ENCODE peak calls at places on chromosome 21, in six cellular contexts. One of them, this sample, is unnamed.

GRCh38 chr21:22885614-22886013 is 1887.4 kb downstream of the NCAM2 start:
- DNase-seq in adrenal gland: no peak
- DNase-seq in GM12891: no peak
- DNase-seq in lower leg skin: no peak
- DNase-seq in prostate gland: no peak
- DNase-seq in body of pancreas: no peak
- DNase-seq in this sample: no peak

GRCh38 chr21:27475363-27475955 is 508.6 kb upstream of the ADAMTS5 start:
- DNase-seq in adrenal gland: no peak
- DNase-seq in prostate gland: no peak
- DNase-seq in lower leg skin: no peak
- DNase-seq in GM12891: no peak
- DNase-seq in body of pancreas: no peak
- DNase-seq in this sample: no peak

GRCh38 chr21:44940116-44940631 is 345 bp downstream of the SLX9 start:
- DNase-seq in GM12891: no peak
- DNase-seq in adrenal gland: peak
- DNase-seq in prostate gland: no peak
- DNase-seq in body of pancreas: no peak
- DNase-seq in lower leg skin: no peak
- DNase-seq in this sample: peak

GRCh38 chr21:26453258-26453657 is 119.8 kb downstream of the CYYR1 start:
- DNase-seq in prostate gland: no peak
- DNase-seq in lower leg skin: no peak
- DNase-seq in adrenal gland: peak
- DNase-seq in GM12891: no peak
- DNase-seq in body of pancreas: no peak
- DNase-seq in this sample: no peak

GRCh38 chr21:32516729-32517649 is 68.3 kb downstream of the TCP10L start:
- DNase-seq in body of pancreas: no peak
- DNase-seq in adrenal gland: peak
- DNase-seq in prostate gland: no peak
- DNase-seq in GM12891: no peak
- DNase-seq in lower leg skin: no peak
- DNase-seq in this sample: peak

GRCh38 chr21:21101911-21102310 is 103.7 kb downstream of the NCAM2 start:
- DNase-seq in prostate gland: peak
- DNase-seq in lower leg skin: no peak
- DNase-seq in GM12891: no peak
- DNase-seq in adrenal gland: peak
- DNase-seq in body of pancreas: no peak
- DNase-seq in this sample: peak

GRCh38 chr21:28239345-28239744 is 753.3 kb downstream of the LTN1 start:
- DNase-seq in adrenal gland: no peak
- DNase-seq in GM12891: no peak
- DNase-seq in lower leg skin: peak
- DNase-seq in body of pancreas: no peak
- DNase-seq in prostate gland: no peak
- DNase-seq in this sample: no peak

GRCh38 chr21:28229811-28230210 is 762.9 kb downstream of the LTN1 start:
- DNase-seq in prostate gland: no peak
- DNase-seq in GM12891: no peak
- DNase-seq in adrenal gland: no peak
- DNase-seq in lower leg skin: no peak
- DNase-seq in body of pancreas: no peak
- DNase-seq in this sample: peak

GRCh38 chr21:33828083-33828482 is 87.5 kb downstream of the ATP5PO start:
- DNase-seq in adrenal gland: no peak
- DNase-seq in prostate gland: no peak
- DNase-seq in lower leg skin: no peak
- DNase-seq in GM12891: no peak
- DNase-seq in body of pancreas: no peak
- DNase-seq in this sample: no peak

GRCh38 chr21:16323586-16323985 is 593.8 kb downstream of the USP25 start:
- DNase-seq in GM12891: no peak
- DNase-seq in lower leg skin: no peak
- DNase-seq in adrenal gland: no peak
- DNase-seq in body of pancreas: no peak
- DNase-seq in prostate gland: no peak
- DNase-seq in this sample: no peak

GRCh38 chr21:25887646-25888321 is 153.0 kb downstream of the GABPA start:
- DNase-seq in body of pancreas: no peak
- DNase-seq in lower leg skin: no peak
- DNase-seq in adrenal gland: no peak
- DNase-seq in prostate gland: no peak
- DNase-seq in GM12891: no peak
- DNase-seq in this sample: no peak

GRCh38 chr21:14533555-14534400 is 12.3 kb downstream of the SAMSN1 start:
- DNase-seq in prostate gland: no peak
- DNase-seq in body of pancreas: no peak
- DNase-seq in GM12891: no peak
- DNase-seq in adrenal gland: no peak
- DNase-seq in lower leg skin: no peak
- DNase-seq in this sample: peak

GRCh38 chr21:32348604-32349332 is 44.0 kb downstream of the URB1 start:
- DNase-seq in GM12891: no peak
- DNase-seq in adrenal gland: no peak
- DNase-seq in body of pancreas: peak
- DNase-seq in lower leg skin: peak
- DNase-seq in prostate gland: peak
- DNase-seq in this sample: no peak

GRCh38 chr21:34017127-34017961 is 56.0 kb upstream of the MRPS6 start:
- DNase-seq in prostate gland: no peak
- DNase-seq in adrenal gland: no peak
- DNase-seq in GM12891: no peak
- DNase-seq in lower leg skin: no peak
- DNase-seq in body of pancreas: no peak
- DNase-seq in this sample: no peak

GRCh38 chr21:35204850-35205564 is 155.9 kb upstream of the RUNX1 start:
- DNase-seq in adrenal gland: peak
- DNase-seq in GM12891: no peak
- DNase-seq in prostate gland: peak
- DNase-seq in body of pancreas: peak
- DNase-seq in lower leg skin: peak
- DNase-seq in this sample: peak
- TF ChIP-seq POLR2A in adrenal gland: no peak
- TF ChIP-seq POLR2A in GM12891: no peak
- TF ChIP-seq POLR2A in prostate gland: no peak
- TF ChIP-seq POLR2A in body of pancreas: no peak
- TF ChIP-seq POLR2A in lower leg skin: no peak
- TF ChIP-seq POLR2A in this sample: no peak

GRCh38 chr21:38908537-38908936 is 102.8 kb downstream of the ETS2 start:
- DNase-seq in prostate gland: no peak
- DNase-seq in GM12891: no peak
- DNase-seq in lower leg skin: no peak
- DNase-seq in body of pancreas: no peak
- DNase-seq in adrenal gland: no peak
- DNase-seq in this sample: no peak

GRCh38 chr21:38902608-38903445 is 97.1 kb downstream of the ETS2 start:
- DNase-seq in adrenal gland: no peak
- DNase-seq in lower leg skin: peak
- DNase-seq in body of pancreas: no peak
- DNase-seq in GM12891: no peak
- DNase-seq in prostate gland: no peak
- DNase-seq in this sample: no peak

GRCh38 chr21:38903578-38904193 is 98.0 kb downstream of the ETS2 start:
- DNase-seq in body of pancreas: no peak
- DNase-seq in lower leg skin: peak
- DNase-seq in prostate gland: peak
- DNase-seq in adrenal gland: no peak
- DNase-seq in GM12891: no peak
- DNase-seq in this sample: no peak

GRCh38 chr21:38905751-38906150 is 100.0 kb downstream of the ETS2 start:
- DNase-seq in GM12891: no peak
- DNase-seq in prostate gland: no peak
- DNase-seq in lower leg skin: no peak
- DNase-seq in body of pancreas: no peak
- DNase-seq in adrenal gland: no peak
- DNase-seq in this sample: no peak

DNA sequence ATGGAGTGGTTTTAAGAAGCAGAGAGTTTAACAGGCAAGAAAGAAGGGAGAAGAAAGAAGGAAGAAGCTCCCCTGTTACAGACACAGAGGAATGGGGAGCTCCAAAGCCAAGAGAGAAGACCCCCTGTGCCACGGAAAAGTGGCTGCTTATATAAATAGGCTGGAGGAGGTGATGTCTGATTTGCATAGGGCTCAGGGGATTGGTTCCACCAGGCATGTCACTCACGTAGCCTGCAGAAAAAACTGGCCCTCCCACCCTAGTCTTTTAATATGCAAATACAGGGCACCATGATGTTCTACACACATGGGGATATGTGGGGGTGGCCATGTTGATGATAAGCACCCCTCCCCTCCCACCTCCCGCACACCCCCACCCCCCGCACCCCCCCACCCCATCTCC is 99.6 kb downstream of the ETS2 start:
- DNase-seq in adrenal gland: no peak
- DNase-seq in prostate gland: no peak
- DNase-seq in body of pancreas: no peak
- DNase-seq in lower leg skin: no peak
- DNase-seq in GM12891: no peak
- DNase-seq in this sample: no peak
- TF ChIP-seq POLR2A in adrenal gland: no peak
- TF ChIP-seq POLR2A in prostate gland: no peak
- TF ChIP-seq POLR2A in body of pancreas: no peak
- TF ChIP-seq POLR2A in lower leg skin: no peak
- TF ChIP-seq POLR2A in GM12891: no peak
- TF ChIP-seq POLR2A in this sample: no peak

GRCh38 chr21:46229133-46229922 is 754 bp upstream of the LSS start:
- DNase-seq in GM12891: peak
- DNase-seq in body of pancreas: peak
- DNase-seq in adrenal gland: peak
- DNase-seq in prostate gland: no peak
- DNase-seq in lower leg skin: peak
- DNase-seq in this sample: peak
- TF ChIP-seq POLR2A in GM12891: peak
- TF ChIP-seq POLR2A in body of pancreas: no peak
- TF ChIP-seq POLR2A in adrenal gland: no peak
- TF ChIP-seq POLR2A in prostate gland: no peak
- TF ChIP-seq POLR2A in lower leg skin: no peak
- TF ChIP-seq POLR2A in this sample: no peak

GRCh38 chr21:42724226-42724920 is 71.0 kb downstream of the PDE9A start:
- DNase-seq in adrenal gland: no peak
- DNase-seq in lower leg skin: peak
- DNase-seq in body of pancreas: no peak
- DNase-seq in GM12891: no peak
- DNase-seq in prostate gland: no peak
- DNase-seq in this sample: no peak
- TF ChIP-seq POLR2A in adrenal gland: no peak
- TF ChIP-seq POLR2A in lower leg skin: no peak
- TF ChIP-seq POLR2A in body of pancreas: no peak
- TF ChIP-seq POLR2A in GM12891: no peak
- TF ChIP-seq POLR2A in prostate gland: no peak
- TF ChIP-seq POLR2A in this sample: no peak

GRCh38 chr21:38506606-38507331 is 8.5 kb upstream of the ERG start:
- DNase-seq in GM12891: no peak
- DNase-seq in prostate gland: no peak
- DNase-seq in adrenal gland: no peak
- DNase-seq in body of pancreas: no peak
- DNase-seq in lower leg skin: no peak
- DNase-seq in this sample: peak

GRCh38 chr21:38505654-38506523 is 7.6 kb upstream of the ERG start:
- DNase-seq in GM12891: peak
- DNase-seq in adrenal gland: no peak
- DNase-seq in lower leg skin: no peak
- DNase-seq in prostate gland: peak
- DNase-seq in body of pancreas: peak
- DNase-seq in this sample: peak

GRCh38 chr21:38503588-38503987 is 5.3 kb upstream of the ERG start:
- DNase-seq in GM12891: no peak
- DNase-seq in prostate gland: no peak
- DNase-seq in lower leg skin: no peak
- DNase-seq in body of pancreas: no peak
- DNase-seq in adrenal gland: no peak
- DNase-seq in this sample: no peak

GRCh38 chr21:38507374-38507942 is 9.2 kb upstream of the ERG start:
- DNase-seq in prostate gland: no peak
- DNase-seq in body of pancreas: no peak
- DNase-seq in adrenal gland: no peak
- DNase-seq in lower leg skin: no peak
- DNase-seq in GM12891: no peak
- DNase-seq in this sample: no peak

GRCh38 chr21:38504056-38504455 is 5.8 kb upstream of the ERG start:
- DNase-seq in GM12891: no peak
- DNase-seq in adrenal gland: no peak
- DNase-seq in body of pancreas: no peak
- DNase-seq in prostate gland: no peak
- DNase-seq in lower leg skin: no peak
- DNase-seq in this sample: no peak
- TF ChIP-seq POLR2A in GM12891: no peak
- TF ChIP-seq POLR2A in adrenal gland: no peak
- TF ChIP-seq POLR2A in body of pancreas: no peak
- TF ChIP-seq POLR2A in prostate gland: no peak
- TF ChIP-seq POLR2A in lower leg skin: no peak
- TF ChIP-seq POLR2A in this sample: no peak

GRCh38 chr21:43333301-43334062 is 93.4 kb downstream of the SIK1 start:
- DNase-seq in adrenal gland: peak
- DNase-seq in lower leg skin: no peak
- DNase-seq in body of pancreas: peak
- DNase-seq in prostate gland: peak
- DNase-seq in GM12891: no peak
- DNase-seq in this sample: no peak
- TF ChIP-seq POLR2A in adrenal gland: no peak
- TF ChIP-seq POLR2A in lower leg skin: no peak
- TF ChIP-seq POLR2A in body of pancreas: no peak
- TF ChIP-seq POLR2A in prostate gland: peak
- TF ChIP-seq POLR2A in GM12891: no peak
- TF ChIP-seq POLR2A in this sample: no peak

GRCh38 chr21:29638761-29639327 is 301.0 kb downstream of the GRIK1 start:
- DNase-seq in body of pancreas: no peak
- DNase-seq in GM12891: no peak
- DNase-seq in lower leg skin: no peak
- DNase-seq in adrenal gland: no peak
- DNase-seq in prostate gland: no peak
- DNase-seq in this sample: no peak
- TF ChIP-seq POLR2A in body of pancreas: no peak
- TF ChIP-seq POLR2A in GM12891: no peak
- TF ChIP-seq POLR2A in lower leg skin: no peak
- TF ChIP-seq POLR2A in adrenal gland: no peak
- TF ChIP-seq POLR2A in prostate gland: no peak
- TF ChIP-seq POLR2A in this sample: no peak

GRCh38 chr21:43717967-43718871 is 710 bp upstream of the PDXK start:
- DNase-seq in lower leg skin: no peak
- DNase-seq in body of pancreas: no peak
- DNase-seq in prostate gland: no peak
- DNase-seq in GM12891: no peak
- DNase-seq in adrenal gland: no peak
- DNase-seq in this sample: no peak

GRCh38 chr21:43721225-43721605 is 2.3 kb downstream of the PDXK start:
- DNase-seq in adrenal gland: no peak
- DNase-seq in GM12891: no peak
- DNase-seq in prostate gland: no peak
- DNase-seq in lower leg skin: no peak
- DNase-seq in body of pancreas: peak
- DNase-seq in this sample: no peak

GRCh38 chr21:43720539-43721224 is 1.8 kb downstream of the PDXK start:
- DNase-seq in adrenal gland: no peak
- DNase-seq in body of pancreas: no peak
- DNase-seq in prostate gland: no peak
- DNase-seq in lower leg skin: no peak
- DNase-seq in GM12891: no peak
- DNase-seq in this sample: no peak

GRCh38 chr21:43718872-43719747 is at the start of gene PDXK:
- DNase-seq in adrenal gland: peak
- DNase-seq in GM12891: peak
- DNase-seq in body of pancreas: peak
- DNase-seq in prostate gland: peak
- DNase-seq in lower leg skin: peak
- DNase-seq in this sample: peak

GRCh38 chr21:43719748-43720538 is 1.0 kb downstream of the PDXK start:
- DNase-seq in lower leg skin: no peak
- DNase-seq in body of pancreas: no peak
- DNase-seq in GM12891: no peak
- DNase-seq in prostate gland: no peak
- DNase-seq in adrenal gland: peak
- DNase-seq in this sample: peak
- TF ChIP-seq POLR2A in lower leg skin: no peak
- TF ChIP-seq POLR2A in body of pancreas: no peak
- TF ChIP-seq POLR2A in GM12891: no peak
- TF ChIP-seq POLR2A in prostate gland: no peak
- TF ChIP-seq POLR2A in adrenal gland: no peak
- TF ChIP-seq POLR2A in this sample: no peak